ENCODE peak calls at places on chromosome 22, in nine cellular contexts. One of them, this sample, is unnamed.

GRCh38 chr22:48138427-48138826 is 1376.0 kb downstream of the TBC1D22A start:
- DNase-seq in naive thymus-derived CD4-positive, alpha-beta T cell: no peak
- DNase-seq in HCT116: no peak
- DNase-seq in Peyer's patch: no peak
- DNase-seq in adrenal gland: no peak
- DNase-seq in body of pancreas: no peak
- DNase-seq in hepatocyte: no peak
- DNase-seq in coronary artery: no peak
- DNase-seq in H1: no peak
- DNase-seq in this sample: no peak

GRCh38 chr22:36506637-36507517 is at the start of gene FOXRED2:
- DNase-seq in HCT116: no peak
- DNase-seq in body of pancreas: peak
- DNase-seq in coronary artery: peak
- DNase-seq in H1: peak
- DNase-seq in adrenal gland: peak
- DNase-seq in naive thymus-derived CD4-positive, alpha-beta T cell: peak
- DNase-seq in hepatocyte: peak
- DNase-seq in Peyer's patch: peak
- DNase-seq in this sample: peak

GRCh38 chr22:35348026-35348590 is 32.8 kb upstream of the HMOX1 start:
- DNase-seq in hepatocyte: no peak
- DNase-seq in adrenal gland: no peak
- DNase-seq in Peyer's patch: no peak
- DNase-seq in HCT116: no peak
- DNase-seq in body of pancreas: no peak
- DNase-seq in naive thymus-derived CD4-positive, alpha-beta T cell: no peak
- DNase-seq in H1: no peak
- DNase-seq in coronary artery: no peak
- DNase-seq in this sample: no peak

GRCh38 chr22:48456449-48456848 is 1371.2 kb downstream of the BRD1 start:
- DNase-seq in adrenal gland: no peak
- DNase-seq in coronary artery: no peak
- DNase-seq in naive thymus-derived CD4-positive, alpha-beta T cell: no peak
- DNase-seq in Peyer's patch: no peak
- DNase-seq in H1: no peak
- DNase-seq in body of pancreas: no peak
- DNase-seq in hepatocyte: no peak
- DNase-seq in HCT116: no peak
- DNase-seq in this sample: no peak

GRCh38 chr22:24937114-24937513 is 9.4 kb downstream of the LHFPL7 start:
- DNase-seq in Peyer's patch: no peak
- DNase-seq in naive thymus-derived CD4-positive, alpha-beta T cell: no peak
- DNase-seq in HCT116: no peak
- DNase-seq in adrenal gland: no peak
- DNase-seq in body of pancreas: peak
- DNase-seq in coronary artery: no peak
- DNase-seq in hepatocyte: peak
- DNase-seq in H1: no peak
- DNase-seq in this sample: peak

GRCh38 chr22:50173221-50173982 is 2.9 kb downstream of the PANX2 start:
- DNase-seq in Peyer's patch: no peak
- DNase-seq in hepatocyte: no peak
- DNase-seq in naive thymus-derived CD4-positive, alpha-beta T cell: no peak
- DNase-seq in HCT116: no peak
- DNase-seq in adrenal gland: no peak
- DNase-seq in body of pancreas: no peak
- DNase-seq in H1: no peak
- DNase-seq in coronary artery: no peak
- DNase-seq in this sample: no peak

GRCh38 chr22:26428515-26429457 is at the start of gene ASPHD2:
- DNase-seq in coronary artery: no peak
- DNase-seq in HCT116: no peak
- DNase-seq in H1: peak
- DNase-seq in naive thymus-derived CD4-positive, alpha-beta T cell: peak
- DNase-seq in hepatocyte: peak
- DNase-seq in Peyer's patch: peak
- DNase-seq in body of pancreas: peak
- DNase-seq in adrenal gland: peak
- DNase-seq in this sample: peak

GRCh38 chr22:50425179-50425916 is 49.5 kb downstream of the SBF1 start:
- DNase-seq in coronary artery: no peak
- DNase-seq in hepatocyte: no peak
- DNase-seq in Peyer's patch: no peak
- DNase-seq in H1: no peak
- DNase-seq in naive thymus-derived CD4-positive, alpha-beta T cell: no peak
- DNase-seq in HCT116: no peak
- DNase-seq in adrenal gland: no peak
- DNase-seq in body of pancreas: no peak
- DNase-seq in this sample: no peak

DNA sequence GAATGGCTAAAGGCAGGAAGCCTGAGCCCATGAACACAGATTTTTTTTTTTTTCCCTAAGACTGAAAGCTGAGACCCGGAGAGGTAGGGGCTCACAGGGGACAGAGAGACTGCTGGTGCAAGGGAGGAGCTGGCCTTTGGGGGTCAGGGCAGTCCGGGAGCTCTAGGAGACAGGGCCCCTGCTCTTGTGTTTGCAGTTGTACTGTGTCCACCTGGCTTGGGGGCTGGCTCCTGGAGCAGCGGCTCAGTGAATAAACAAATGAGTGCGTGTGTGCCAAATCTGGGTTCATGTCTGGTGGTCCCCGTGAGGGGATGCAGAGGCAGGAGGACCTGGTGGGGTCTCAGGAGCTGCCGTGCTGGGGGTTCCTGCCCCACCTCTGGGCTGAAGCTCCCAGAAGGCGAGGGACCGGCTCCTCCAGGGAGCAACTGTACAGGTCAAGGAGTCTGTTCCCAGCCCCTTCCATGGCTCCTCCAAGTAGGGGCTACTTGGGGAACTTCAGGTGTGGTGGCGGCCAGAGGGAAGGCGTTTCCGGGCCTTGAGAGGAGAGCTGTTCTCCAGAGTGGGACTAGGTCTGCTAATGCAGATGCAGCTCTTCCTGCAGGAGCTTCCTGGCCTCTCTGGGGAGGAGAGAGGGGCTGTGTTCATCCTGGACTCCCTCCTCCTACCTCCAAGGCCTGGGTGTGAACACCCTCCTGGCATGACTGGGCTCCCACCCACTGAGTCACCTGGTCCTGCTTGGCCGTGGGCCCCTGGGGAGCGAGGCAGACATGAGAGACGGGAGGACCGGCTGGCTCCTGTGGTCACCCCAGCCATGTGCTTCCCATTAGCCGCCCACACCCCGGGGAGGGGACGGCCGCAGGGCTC is 57.6 kb downstream of the FBXO7 start:
- DNase-seq in adrenal gland: peak
- DNase-seq in naive thymus-derived CD4-positive, alpha-beta T cell: no peak
- DNase-seq in Peyer's patch: no peak
- DNase-seq in H1: peak
- DNase-seq in HCT116: no peak
- DNase-seq in coronary artery: peak
- DNase-seq in hepatocyte: peak
- DNase-seq in body of pancreas: peak
- DNase-seq in this sample: peak
- H3K4me3 ChIP-seq in adrenal gland: no peak
- H3K4me3 ChIP-seq in naive thymus-derived CD4-positive, alpha-beta T cell: no peak
- H3K4me3 ChIP-seq in Peyer's patch: no peak
- H3K4me3 ChIP-seq in H1: peak
- H3K4me3 ChIP-seq in HCT116: no peak
- H3K4me3 ChIP-seq in coronary artery: peak
- H3K4me3 ChIP-seq in hepatocyte: no peak
- H3K4me3 ChIP-seq in body of pancreas: no peak
- H3K4me3 ChIP-seq in this sample: peak

GRCh38 chr22:38270091-38270972 is 2.5 kb downstream of the TMEM184B start:
- DNase-seq in body of pancreas: no peak
- DNase-seq in naive thymus-derived CD4-positive, alpha-beta T cell: no peak
- DNase-seq in H1: no peak
- DNase-seq in HCT116: no peak
- DNase-seq in Peyer's patch: no peak
- DNase-seq in hepatocyte: no peak
- DNase-seq in coronary artery: no peak
- DNase-seq in adrenal gland: no peak
- DNase-seq in this sample: no peak

GRCh38 chr22:38264322-38264843 is 8.4 kb downstream of the TMEM184B start:
- DNase-seq in hepatocyte: no peak
- DNase-seq in adrenal gland: no peak
- DNase-seq in HCT116: no peak
- DNase-seq in coronary artery: no peak
- DNase-seq in naive thymus-derived CD4-positive, alpha-beta T cell: no peak
- DNase-seq in body of pancreas: no peak
- DNase-seq in H1: no peak
- DNase-seq in Peyer's patch: no peak
- DNase-seq in this sample: no peak

GRCh38 chr22:38269466-38269865 is 3.3 kb downstream of the TMEM184B start:
- DNase-seq in coronary artery: no peak
- DNase-seq in Peyer's patch: no peak
- DNase-seq in adrenal gland: no peak
- DNase-seq in H1: no peak
- DNase-seq in hepatocyte: no peak
- DNase-seq in HCT116: no peak
- DNase-seq in naive thymus-derived CD4-positive, alpha-beta T cell: no peak
- DNase-seq in body of pancreas: no peak
- DNase-seq in this sample: no peak

GRCh38 chr22:38266120-38266519 is 6.7 kb downstream of the TMEM184B start:
- DNase-seq in body of pancreas: no peak
- DNase-seq in adrenal gland: peak
- DNase-seq in hepatocyte: no peak
- DNase-seq in coronary artery: no peak
- DNase-seq in HCT116: no peak
- DNase-seq in H1: no peak
- DNase-seq in Peyer's patch: no peak
- DNase-seq in naive thymus-derived CD4-positive, alpha-beta T cell: no peak
- DNase-seq in this sample: no peak

DNA sequence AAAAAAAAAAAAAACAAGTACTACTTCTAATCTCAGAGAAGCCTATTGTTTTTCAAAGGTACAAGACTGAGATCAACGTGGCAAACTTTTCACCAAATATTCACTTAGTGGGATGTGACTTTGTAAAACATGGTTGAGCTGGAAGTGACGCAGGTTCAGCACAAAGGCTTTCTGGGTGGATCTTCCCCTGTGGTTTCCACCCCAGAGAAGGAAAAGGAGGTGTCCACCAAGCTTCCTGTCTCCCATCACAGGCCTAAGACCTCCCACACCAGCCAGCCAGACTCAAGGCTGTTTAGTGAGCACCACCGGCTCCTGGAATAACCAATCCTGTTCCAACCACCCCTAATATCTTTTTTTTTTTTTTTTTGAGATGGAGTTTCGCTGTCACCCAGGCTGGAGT is 5.7 kb downstream of the TMEM184B start:
- DNase-seq in adrenal gland: peak
- DNase-seq in HCT116: no peak
- DNase-seq in body of pancreas: no peak
- DNase-seq in Peyer's patch: no peak
- DNase-seq in H1: no peak
- DNase-seq in naive thymus-derived CD4-positive, alpha-beta T cell: peak
- DNase-seq in coronary artery: no peak
- DNase-seq in hepatocyte: no peak
- DNase-seq in this sample: no peak
- H3K27ac ChIP-seq in adrenal gland: no peak
- H3K27ac ChIP-seq in HCT116: no peak
- H3K27ac ChIP-seq in body of pancreas: peak
- H3K27ac ChIP-seq in Peyer's patch: peak
- H3K27ac ChIP-seq in H1: no peak
- H3K27ac ChIP-seq in naive thymus-derived CD4-positive, alpha-beta T cell: peak
- H3K27ac ChIP-seq in coronary artery: no peak
- H3K27ac ChIP-seq in hepatocyte: no peak
- H3K27ac ChIP-seq in this sample: no peak

GRCh38 chr22:45504703-45505341 is 2.1 kb downstream of the FBLN1 start:
- DNase-seq in HCT116: no peak
- DNase-seq in hepatocyte: peak
- DNase-seq in Peyer's patch: peak
- DNase-seq in body of pancreas: no peak
- DNase-seq in coronary artery: no peak
- DNase-seq in adrenal gland: peak
- DNase-seq in naive thymus-derived CD4-positive, alpha-beta T cell: no peak
- DNase-seq in H1: peak
- DNase-seq in this sample: peak

GRCh38 chr22:45507798-45508197 is 5.1 kb downstream of the FBLN1 start:
- DNase-seq in hepatocyte: no peak
- DNase-seq in body of pancreas: no peak
- DNase-seq in naive thymus-derived CD4-positive, alpha-beta T cell: no peak
- DNase-seq in HCT116: no peak
- DNase-seq in H1: no peak
- DNase-seq in coronary artery: no peak
- DNase-seq in Peyer's patch: no peak
- DNase-seq in adrenal gland: no peak
- DNase-seq in this sample: no peak

GRCh38 chr22:45508814-45509213 is 6.1 kb downstream of the FBLN1 start:
- DNase-seq in HCT116: no peak
- DNase-seq in body of pancreas: no peak
- DNase-seq in adrenal gland: no peak
- DNase-seq in naive thymus-derived CD4-positive, alpha-beta T cell: no peak
- DNase-seq in hepatocyte: no peak
- DNase-seq in Peyer's patch: no peak
- DNase-seq in H1: no peak
- DNase-seq in coronary artery: no peak
- DNase-seq in this sample: no peak

GRCh38 chr22:45505991-45506743 is 3.5 kb downstream of the FBLN1 start:
- DNase-seq in H1: no peak
- DNase-seq in adrenal gland: no peak
- DNase-seq in hepatocyte: no peak
- DNase-seq in naive thymus-derived CD4-positive, alpha-beta T cell: no peak
- DNase-seq in Peyer's patch: peak
- DNase-seq in HCT116: no peak
- DNase-seq in body of pancreas: no peak
- DNase-seq in coronary artery: no peak
- DNase-seq in this sample: no peak

GRCh38 chr22:45506961-45507360 is 4.3 kb downstream of the FBLN1 start:
- DNase-seq in Peyer's patch: no peak
- DNase-seq in adrenal gland: no peak
- DNase-seq in HCT116: no peak
- DNase-seq in body of pancreas: no peak
- DNase-seq in naive thymus-derived CD4-positive, alpha-beta T cell: no peak
- DNase-seq in H1: no peak
- DNase-seq in coronary artery: no peak
- DNase-seq in hepatocyte: no peak
- DNase-seq in this sample: no peak
- H3K4me3 ChIP-seq in Peyer's patch: no peak
- H3K4me3 ChIP-seq in adrenal gland: no peak
- H3K4me3 ChIP-seq in HCT116: no peak
- H3K4me3 ChIP-seq in body of pancreas: no peak
- H3K4me3 ChIP-seq in naive thymus-derived CD4-positive, alpha-beta T cell: no peak
- H3K4me3 ChIP-seq in H1: no peak
- H3K4me3 ChIP-seq in coronary artery: peak
- H3K4me3 ChIP-seq in hepatocyte: no peak
- H3K4me3 ChIP-seq in this sample: no peak

GRCh38 chr22:20171288-20172037 is 20.6 kb upstream of the CCDC188 start:
- DNase-seq in coronary artery: no peak
- DNase-seq in HCT116: no peak
- DNase-seq in H1: no peak
- DNase-seq in hepatocyte: no peak
- DNase-seq in Peyer's patch: no peak
- DNase-seq in naive thymus-derived CD4-positive, alpha-beta T cell: no peak
- DNase-seq in adrenal gland: no peak
- DNase-seq in body of pancreas: no peak
- DNase-seq in this sample: no peak

GRCh38 chr22:20174785-20175596 is 24.1 kb upstream of the CCDC188 start:
- DNase-seq in body of pancreas: no peak
- DNase-seq in Peyer's patch: no peak
- DNase-seq in H1: no peak
- DNase-seq in HCT116: no peak
- DNase-seq in adrenal gland: no peak
- DNase-seq in coronary artery: no peak
- DNase-seq in naive thymus-derived CD4-positive, alpha-beta T cell: no peak
- DNase-seq in hepatocyte: peak
- DNase-seq in this sample: peak

GRCh38 chr22:20172038-20172613 is 21.3 kb upstream of the CCDC188 start:
- DNase-seq in body of pancreas: no peak
- DNase-seq in naive thymus-derived CD4-positive, alpha-beta T cell: no peak
- DNase-seq in H1: no peak
- DNase-seq in HCT116: no peak
- DNase-seq in adrenal gland: no peak
- DNase-seq in coronary artery: no peak
- DNase-seq in hepatocyte: no peak
- DNase-seq in Peyer's patch: no peak
- DNase-seq in this sample: no peak

GRCh38 chr22:20173720-20174119 is 22.9 kb upstream of the CCDC188 start:
- DNase-seq in Peyer's patch: no peak
- DNase-seq in adrenal gland: no peak
- DNase-seq in H1: no peak
- DNase-seq in HCT116: no peak
- DNase-seq in coronary artery: no peak
- DNase-seq in body of pancreas: no peak
- DNase-seq in hepatocyte: peak
- DNase-seq in naive thymus-derived CD4-positive, alpha-beta T cell: no peak
- DNase-seq in this sample: no peak

GRCh38 chr22:20173246-20173645 is 22.4 kb upstream of the CCDC188 start:
- DNase-seq in body of pancreas: no peak
- DNase-seq in HCT116: no peak
- DNase-seq in H1: no peak
- DNase-seq in coronary artery: no peak
- DNase-seq in adrenal gland: no peak
- DNase-seq in naive thymus-derived CD4-positive, alpha-beta T cell: no peak
- DNase-seq in hepatocyte: no peak
- DNase-seq in Peyer's patch: no peak
- DNase-seq in this sample: no peak
- H3K27ac ChIP-seq in body of pancreas: no peak
- H3K27ac ChIP-seq in HCT116: no peak
- H3K27ac ChIP-seq in H1: no peak
- H3K27ac ChIP-seq in coronary artery: no peak
- H3K27ac ChIP-seq in adrenal gland: no peak
- H3K27ac ChIP-seq in naive thymus-derived CD4-positive, alpha-beta T cell: no peak
- H3K27ac ChIP-seq in hepatocyte: peak
- H3K27ac ChIP-seq in Peyer's patch: no peak
- H3K27ac ChIP-seq in this sample: no peak

This sample was measured in SJCRH30.